ENCODE peak calls at places on chromosomes 1 and 21, in four cellular contexts. One of them, this sample, is unnamed. For H3K4me1, the result is how much of the 10 kb centered on the place peaks cover.

GRCh38 chr1:214670098-214670497 is 67.1 kb downstream of the CENPF start:
- DNase-seq in tibial nerve: peak
- DNase-seq in aorta: no peak
- DNase-seq in stomach: peak
- DNase-seq in this sample: no peak

GRCh38 chr1:201006450-201006849 is 17.1 kb downstream of the KIF21B start:
- DNase-seq in tibial nerve: no peak
- DNase-seq in aorta: no peak
- DNase-seq in stomach: no peak
- DNase-seq in this sample: no peak

GRCh38 chr1:152034654-152035405 is 2.0 kb downstream of the S100A11 start:
- DNase-seq in tibial nerve: no peak
- DNase-seq in aorta: no peak
- DNase-seq in stomach: peak
- DNase-seq in this sample: peak

GRCh38 chr1:151924691-151925587 is 15.6 kb upstream of the THEM4 start:
- DNase-seq in tibial nerve: no peak
- DNase-seq in aorta: no peak
- DNase-seq in stomach: no peak
- DNase-seq in this sample: no peak

GRCh38 chr1:216627252-216627651 is 96.0 kb downstream of the ESRRG start:
- DNase-seq in tibial nerve: no peak
- DNase-seq in aorta: no peak
- DNase-seq in stomach: no peak
- DNase-seq in this sample: no peak

GRCh38 chr1:182211364-182211763 is 149.9 kb upstream of the ZNF648 start:
- DNase-seq in tibial nerve: no peak
- DNase-seq in aorta: no peak
- DNase-seq in stomach: no peak
- DNase-seq in this sample: no peak

GRCh38 chr1:93816970-93817738 is 61.9 kb downstream of the DNTTIP2 start:
- DNase-seq in tibial nerve: no peak
- DNase-seq in aorta: no peak
- DNase-seq in stomach: no peak
- DNase-seq in this sample: no peak

GRCh38 chr1:248863011-248863881 is 4.4 kb upstream of the ZNF692 start:
- DNase-seq in tibial nerve: peak
- DNase-seq in aorta: peak
- DNase-seq in stomach: peak
- DNase-seq in this sample: peak

GRCh38 chr21:32457360-32457840 is 44.9 kb downstream of the EVA1C start:
- DNase-seq in tibial nerve: no peak
- DNase-seq in aorta: peak
- DNase-seq in stomach: peak
- DNase-seq in this sample: no peak

GRCh38 chr1:21154717-21155116 is 22.0 kb downstream of the EIF4G3 start:
- DNase-seq in tibial nerve: no peak
- DNase-seq in aorta: no peak
- DNase-seq in stomach: no peak
- DNase-seq in this sample: no peak

GRCh38 chr1:21152423-21153100 is 24.1 kb downstream of the EIF4G3 start:
- DNase-seq in tibial nerve: no peak
- DNase-seq in aorta: no peak
- DNase-seq in stomach: no peak
- DNase-seq in this sample: no peak

GRCh38 chr1:21149862-21150432 is 26.8 kb downstream of the EIF4G3 start:
- DNase-seq in tibial nerve: no peak
- DNase-seq in aorta: no peak
- DNase-seq in stomach: no peak
- DNase-seq in this sample: peak

GRCh38 chr1:21156019-21156418 is 20.7 kb downstream of the EIF4G3 start:
- DNase-seq in tibial nerve: no peak
- DNase-seq in aorta: no peak
- DNase-seq in stomach: no peak
- DNase-seq in this sample: no peak

DNA sequence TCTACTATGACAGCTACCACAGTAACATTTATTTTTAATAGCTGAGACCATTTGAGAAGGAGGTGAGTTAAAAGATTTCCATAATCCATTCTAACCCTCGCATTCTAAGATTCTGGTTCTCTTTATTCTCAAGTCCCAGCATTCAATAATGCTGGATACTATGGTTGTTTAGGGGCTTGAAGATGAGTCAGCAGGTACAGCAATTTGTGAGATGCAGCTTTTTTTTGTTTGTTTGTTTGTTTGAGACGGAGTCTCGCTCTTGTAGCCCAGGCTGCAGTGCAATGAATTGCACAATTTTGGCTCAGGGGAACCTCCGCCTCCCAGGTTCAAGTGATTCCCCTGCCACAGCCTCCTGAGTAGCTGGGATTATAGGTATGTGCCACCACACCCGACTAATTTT is 23.4 kb downstream of the EIF4G3 start:
- DNase-seq in tibial nerve: no peak
- DNase-seq in aorta: no peak
- DNase-seq in stomach: no peak
- DNase-seq in this sample: no peak
- H3K27ac ChIP-seq in tibial nerve: no peak
- H3K27ac ChIP-seq in aorta: no peak
- H3K27ac ChIP-seq in stomach: no peak
- H3K27ac ChIP-seq in this sample: peak

DNA sequence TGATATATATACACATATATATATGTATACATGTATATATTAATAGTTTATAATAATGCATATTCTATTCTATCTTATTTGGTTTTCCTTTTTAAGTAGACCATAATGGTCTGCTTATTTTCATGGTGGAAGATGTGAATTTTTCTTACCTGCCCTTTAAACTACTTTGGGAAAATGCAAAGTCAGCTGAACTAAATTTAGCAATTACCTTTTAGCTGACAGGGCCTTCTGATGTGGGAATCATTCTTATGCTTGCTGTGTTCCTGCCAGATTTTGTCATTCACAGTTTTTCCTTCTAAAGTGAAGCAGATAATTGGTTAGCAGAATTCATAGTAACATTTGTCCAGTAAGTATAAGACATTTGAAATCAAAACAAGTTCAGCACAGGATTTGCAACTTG is 63.2 kb upstream of the SAMSN1 start:
- DNase-seq in tibial nerve: no peak
- DNase-seq in aorta: no peak
- DNase-seq in stomach: no peak
- DNase-seq in this sample: no peak
- H3K4me3 ChIP-seq in tibial nerve: no peak
- H3K4me3 ChIP-seq in aorta: no peak
- H3K4me3 ChIP-seq in stomach: no peak
- H3K4me3 ChIP-seq in this sample: no peak

DNA sequence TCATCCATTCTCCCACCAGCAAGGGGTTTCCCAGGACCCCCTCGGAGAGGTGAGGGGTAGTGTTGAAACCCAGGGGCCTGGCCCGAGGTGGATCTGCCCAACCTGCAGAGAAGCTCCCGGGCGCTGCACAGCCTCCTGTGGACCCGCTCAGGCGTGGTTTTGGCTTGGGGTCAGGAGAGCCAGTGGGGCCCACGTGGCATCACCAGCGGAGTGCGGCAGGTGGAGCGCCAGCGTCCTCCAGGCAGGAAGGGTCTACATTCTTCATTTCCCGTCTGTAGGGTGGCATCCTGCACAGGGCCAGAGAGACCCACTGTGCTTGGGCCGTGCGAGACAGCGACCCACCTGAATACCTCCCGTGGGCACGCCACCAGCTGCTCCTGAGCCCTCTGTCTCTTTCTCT is 135.2 kb downstream of the NPHP4 start:
- DNase-seq in tibial nerve: no peak
- DNase-seq in aorta: no peak
- DNase-seq in stomach: no peak
- DNase-seq in this sample: no peak
- H3K4me1 ChIP-seq in tibial nerve: under half
- H3K4me1 ChIP-seq in aorta: under half
- H3K4me1 ChIP-seq in stomach: under half
- H3K4me1 ChIP-seq in this sample: under half

GRCh38 chr1:48777219-48777895 is 666 bp upstream of the BEND5 start:
- DNase-seq in tibial nerve: no peak
- DNase-seq in aorta: no peak
- DNase-seq in stomach: peak
- DNase-seq in this sample: peak
- H3K27ac ChIP-seq in tibial nerve: no peak
- H3K27ac ChIP-seq in aorta: peak
- H3K27ac ChIP-seq in stomach: peak
- H3K27ac ChIP-seq in this sample: no peak

This sample was measured in neural progenitor cell.